ENCODE peak calls at places on chromosomes 11 and 22, in four cellular contexts. M is GM23248, X is PC-3, B is astrocyte. L is an unnamed sample.

GRCh38 chr11:11173316-11174025 is 179.6 kb downstream of the CSNK2A3 start:
- DNase-seq in M (no peak), X (peak; percentile 6), B (no peak), L (no peak)

GRCh38 chr11:75577198-75577597 is 15.1 kb downstream of the SERPINH1 start:
- DNase-seq in M (peak; percentile 63), B (no peak), X (peak; percentile 68), L (no peak)

GRCh38 chr11:67648140-67648795 is 2.3 kb downstream of the ACY3 start:
- DNase-seq in M (peak; percentile 22), X (no peak), B (no peak), L (no peak)

GRCh38 chr11:61732705-61733104 is 19.7 kb upstream of the MYRF start:
- DNase-seq in B (peak; percentile 57), X (peak; percentile 81), M (peak; percentile 94), L (peak; percentile 73)

GRCh38 chr11:114482114-114482513 is 42.8 kb downstream of the REXO2 start:
- DNase-seq in X (no peak), B (no peak), M (peak; percentile 6), L (no peak)

GRCh38 chr11:46356911-46357482 is 9.7 kb downstream of the DGKZ start:
- DNase-seq in X (no peak), B (peak; percentile 29), M (peak; percentile 85), L (peak; percentile 72)

GRCh38 chr11:86438685-86439084 is 64.0 kb downstream of the CCDC81 start:
- DNase-seq in B (peak; percentile 62), M (no peak), X (peak; percentile 12), L (peak; percentile 70)

GRCh38 chr11:62458212-62459002 is 39.6 kb downstream of the SCGB1A1 start:
- DNase-seq in X (no peak), M (peak; percentile 36), B (no peak), L (no peak)

GRCh38 chr11:2522636-2523255 is 77.9 kb downstream of the KCNQ1 start:
- DNase-seq in X (no peak), M (no peak), B (no peak), L (no peak)

GRCh38 chr11:24386551-24387404 is 110.1 kb upstream of the LUZP2 start:
- DNase-seq in B (peak; percentile 26), X (peak; percentile 60), M (peak; percentile 65), L (peak; percentile 69)

GRCh38 chr11:133323354-133323753 is 208.9 kb downstream of the OPCML start:
- DNase-seq in B (no peak), M (no peak), X (no peak), L (no peak)

GRCh38 chr11:16357776-16358175 is 1.4 kb upstream of the SOX6 start:
- DNase-seq in B (no peak), X (no peak), M (no peak), L (no peak)

GRCh38 chr11:130725417-130726233 is 190.7 kb downstream of the SNX19 start:
- DNase-seq in B (peak; percentile 60), M (peak; percentile 33), X (peak; percentile 33), L (peak; percentile 28)

GRCh38 chr22:30606455-30607299 is at the start of gene TCN2:
- DNase-seq in M (peak; percentile 86), X (peak; percentile 49), B (peak; percentile 77), L (peak; percentile 83)

GRCh38 chr11:1081601-1082311 is 7.1 kb downstream of the MUC2 start:
- DNase-seq in B (no peak), X (no peak), M (no peak), L (no peak)

GRCh38 chr22:30004101-30004500 is 76.2 kb upstream of the HORMAD2 start:
- DNase-seq in M (peak; percentile 29), X (no peak), B (no peak), L (no peak)

GRCh38 chr11:93393386-93393785 is 62.8 kb downstream of the DEUP1 start:
- DNase-seq in M (no peak), B (no peak), X (no peak), L (no peak)

GRCh38 chr22:46914916-46915894 is 152.8 kb downstream of the TBC1D22A start:
- DNase-seq in M (no peak), B (no peak), X (no peak), L (no peak)

GRCh38 chr11:28350216-28350615 is 242.0 kb downstream of the METTL15 start:
- DNase-seq in M (no peak), X (no peak), B (no peak), L (peak; percentile 28)

GRCh38 chr11:126348806-126349582 is 6.5 kb upstream of the ST3GAL4 start:
- DNase-seq in X (no peak), B (no peak), M (peak; percentile 81), L (peak; percentile 43)

GRCh38 chr11:121418625-121419114 is 33.4 kb upstream of the SORL1 start:
- DNase-seq in M (no peak), X (no peak), B (no peak), L (no peak)

GRCh38 chr22:20783844-20784723 is 10.2 kb downstream of the SERPIND1 start:
- DNase-seq in M (peak; percentile 70), B (peak; percentile 52), X (peak; percentile 68), L (peak; percentile 64)

GRCh38 chr11:120065876-120066275 is 72.0 kb downstream of the TRIM29 start:
- DNase-seq in X (no peak), M (no peak), B (no peak), L (no peak)

GRCh38 chr11:74255741-74256369 is 55.6 kb downstream of the P4HA3 start:
- DNase-seq in M (peak; percentile 71), X (peak; percentile 87), B (peak; percentile 20), L (peak; percentile 43)

GRCh38 chr11:31819533-31820437 is 8.7 kb upstream of the PAX6 start:
- DNase-seq in M (no peak), X (no peak), B (no peak), L (no peak)

GRCh38 chr11:122882809-122883681 is 486 bp downstream of the JHY start:
- DNase-seq in M (peak; percentile 88), B (peak; percentile 90), X (peak; percentile 83), L (no peak)

GRCh38 chr11:89633125-89633695 is 76.9 kb upstream of the TRIM77 start:
- DNase-seq in B (no peak), M (no peak), X (no peak), L (peak; percentile 15)

GRCh38 chr11:69799582-69799981 is 19.6 kb downstream of the FGF3 start:
- DNase-seq in B (peak; percentile 9), X (peak; percentile 70), M (peak; percentile 59), L (peak; percentile 22)

GRCh38 chr22:46652930-46653331 is 32.7 kb downstream of the GRAMD4 start:
- DNase-seq in M (no peak), X (no peak), B (no peak), L (peak; percentile 64)

GRCh38 chr11:76773921-76774361 is 9.2 kb upstream of the TSKU start:
- DNase-seq in M (no peak), B (no peak), X (no peak), L (no peak)

GRCh38 chr11:125272822-125273221 is 108.3 kb downstream of the PKNOX2 start:
- DNase-seq in X (no peak), M (no peak), B (no peak), L (no peak)

GRCh38 chr11:102010776-102011500 is 36.3 kb upstream of the CFAP300 start:
- DNase-seq in M (peak; percentile 95), X (peak; percentile 99), B (peak; percentile 83), L (peak; percentile 92)

GRCh38 chr11:113506461-113506860 is 31.3 kb upstream of the DRD2 start:
- DNase-seq in B (no peak), X (no peak), M (no peak), L (no peak)

GRCh38 chr11:68143310-68143689 is 22.1 kb upstream of the CHKA start:
- DNase-seq in M (no peak), B (no peak), X (no peak), L (no peak)

DNA sequence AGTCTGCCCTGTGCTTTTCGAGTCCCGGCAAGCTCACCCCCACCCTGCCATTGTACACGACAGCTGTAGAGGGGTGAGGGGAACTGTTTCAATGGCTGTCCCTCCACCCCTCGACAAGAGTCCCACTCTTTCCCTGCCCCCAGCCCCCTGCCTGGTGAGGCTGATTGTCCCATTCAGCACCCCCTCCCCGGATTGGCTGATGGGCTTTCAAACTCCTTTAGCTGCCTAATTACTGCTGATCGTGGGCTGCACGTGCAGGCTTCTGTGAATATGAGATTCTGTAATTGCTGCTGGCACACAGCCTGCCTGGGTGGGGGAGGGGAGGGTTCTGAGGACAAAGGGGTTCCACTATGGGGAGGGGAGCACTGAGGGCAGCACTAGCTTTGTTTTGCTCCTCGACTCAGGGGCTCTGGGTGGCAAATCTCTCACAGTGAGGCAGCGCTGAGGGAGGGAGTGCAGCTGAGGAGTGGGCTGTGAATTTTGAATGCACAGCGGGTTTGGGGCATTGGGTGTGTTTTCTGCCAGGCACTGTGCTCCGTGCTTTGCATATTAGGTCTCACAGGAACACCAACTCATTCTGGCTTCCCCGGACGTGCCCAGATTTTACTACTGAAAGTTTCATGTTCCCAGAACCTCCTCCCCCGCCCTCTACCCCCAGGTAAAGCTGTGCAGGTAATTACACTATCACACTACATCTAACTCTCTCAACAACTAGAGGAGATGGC is 42.5 kb upstream of the ACCSL start:
- DNase-seq in X (no peak), M (no peak), B (no peak), L (no peak)
- H2AFZ ChIP-seq in X (no peak overlapping the region), M (no peak overlapping the region), B (no peak overlapping the region), L (no peak overlapping the region)

GRCh38 chr11:66328307-66329144 is 7.7 kb downstream of the RIN1 start:
- DNase-seq in B (no peak), X (peak; percentile 88), M (peak; percentile 86), L (peak; percentile 62)
- TF ChIP-seq EZH2 in B (no peak), X (no peak), M (no peak), L (no peak)

GRCh38 chr22:45172872-45173585 is 9.3 kb downstream of the NUP50 start:
- DNase-seq in X (no peak), M (no peak), B (no peak), L (no peak)
- H3K36me3 ChIP-seq in X (peaks cover 67% of the 10 kb centered on the region), M (peaks cover 56% of the 10 kb centered on the region), B (peaks cover 65% of the 10 kb centered on the region), L (peaks cover 19% of the 10 kb centered on the region)

GRCh38 chr22:49960159-49960966 is at the start of gene PIM3:
- DNase-seq in X (peak; percentile 95), B (peak; percentile 88), M (peak; percentile 97), L (peak; percentile 95)
- H2AFZ ChIP-seq in X (peak within 1 kb of the TSS; percentile 40), B (peak within 1 kb of the TSS; percentile 93), M (peak within 1 kb of the TSS; percentile 80), L (peak within 1 kb of the TSS; percentile 70)

L was measured in fibroblast of lung.